ENCODE peak calls at places on chromosomes 12 and 14, in eight cellular contexts. Y, V, X, F, J, Z, B and N are unnamed samples.
A peak's percentile ranks its signal among the peaks of the same experiment; 100 is the strongest.

GRCh38 chr12:25052191-25053020 is 103.5 kb upstream of the BCAT1 start:
- DNase-seq in Y (no peak), V (no peak), X (peak; percentile 51), F (peak; percentile 83), J (no peak), Z (no peak), B (no peak), N (peak; percentile 31)

GRCh38 chr12:2172040-2172439 is 119.3 kb downstream of the CACNA1C start:
- DNase-seq in Y (no peak), V (no peak), X (no peak), F (no peak), J (no peak), Z (no peak), B (no peak), N (no peak)

GRCh38 chr12:14723763-14724162 is 27.4 kb upstream of the GUCY2C start:
- DNase-seq in Y (no peak), V (peak; percentile 23), X (peak; percentile 64), F (peak; percentile 67), J (no peak), Z (no peak), B (no peak), N (peak; percentile 42)

GRCh38 chr14:53331921-53332320 is 178.8 kb upstream of the DDHD1 start:
- DNase-seq in Y (no peak), V (no peak), X (no peak), F (no peak), J (no peak), Z (no peak), B (no peak), N (no peak)

GRCh38 chr12:80352476-80352875 is 91.6 kb upstream of the PTPRQ start:
- DNase-seq in Y (no peak), V (no peak), X (no peak), F (no peak), J (no peak), Z (no peak), B (no peak), N (no peak)

GRCh38 chr12:119204716-119205285 is 26.1 kb downstream of the HSPB8 start:
- DNase-seq in Y (no peak), V (no peak), X (no peak), F (no peak), J (no peak), Z (no peak), B (no peak), N (no peak)

GRCh38 chr12:97957109-97957508 is 494.5 kb downstream of the RMST start:
- DNase-seq in Y (no peak), V (no peak), X (no peak), F (no peak), J (no peak), Z (no peak), B (no peak), N (no peak)

GRCh38 chr12:45522227-45522626 is 207.3 kb upstream of the ARID2 start:
- DNase-seq in Y (no peak), V (no peak), X (no peak), F (no peak), J (no peak), Z (no peak), B (no peak), N (no peak)

GRCh38 chr12:127162902-127163301 is 1104.1 kb upstream of the TMEM132C start:
- DNase-seq in Y (no peak), V (no peak), X (no peak), F (peak; percentile 60), J (no peak), Z (no peak), B (no peak), N (no peak)

GRCh38 chr14:71526388-71526787 is 405.8 kb upstream of the RGS6 start:
- DNase-seq in Y (no peak), V (no peak), X (no peak), F (no peak), J (no peak), Z (no peak), B (no peak), N (no peak)